ENCODE peak calls at places on chromosomes 16 and 17, in nine cellular contexts. D is H7, L is H1, B is tibial artery, H is pancreas, U is uterus, Y is lower lobe of right lung, K is BJ, A is aorta. J is an unnamed sample. For H3K36me3, the result is how much of the 10 kb centered on the place peaks cover.

GRCh38 chr17:75191584-75191983 is 8.8 kb upstream of the SUMO2 start:
- DNase-seq in D (no peak), L (no peak), B (no peak), H (no peak), U (no peak), Y (no peak), K (no peak), A (no peak), J (no peak)

GRCh38 chr17:27975146-27976011 is 67.1 kb upstream of the NLK start:
- DNase-seq in D (no peak), L (no peak), B (no peak), H (peak), U (no peak), Y (no peak), K (no peak), A (no peak), J (no peak)

GRCh38 chr16:56451753-56452689 is 667 bp downstream of the OGFOD1 start:
- DNase-seq in D (peak), L (no peak), B (peak), H (peak), U (no peak), Y (no peak), K (peak), A (peak), J (no peak)

GRCh38 chr17:40810505-40810904 is 10.7 kb upstream of the KRT28 start:
- DNase-seq in D (no peak), L (no peak), B (no peak), H (no peak), U (no peak), Y (no peak), K (no peak), A (no peak), J (no peak)

GRCh38 chr17:77428901-77429734 is 288.3 kb downstream of the SEC14L1 start:
- DNase-seq in D (no peak), L (no peak), B (no peak), H (no peak), U (no peak), Y (no peak), K (no peak), A (no peak), J (no peak)

GRCh38 chr17:12958786-12959185 is 59.0 kb downstream of the ELAC2 start:
- DNase-seq in D (no peak), L (no peak), B (no peak), H (no peak), U (no peak), Y (no peak), K (no peak), A (no peak), J (no peak)

GRCh38 chr17:45021607-45022287 is 29.7 kb downstream of the DCAKD start:
- DNase-seq in D (peak), L (no peak), B (peak), H (peak), U (peak), Y (peak), K (no peak), A (peak), J (no peak)

GRCh38 chr17:42517516-42517915 is 18.5 kb upstream of the NAGLU start:
- DNase-seq in D (peak), L (peak), B (peak), H (peak), U (peak), Y (peak), K (peak), A (peak), J (no peak)

GRCh38 chr17:38341035-38341721 is 2.6 kb downstream of the GPR179 start:
- DNase-seq in D (peak), L (peak), B (no peak), H (peak), U (no peak), Y (peak), K (no peak), A (no peak), J (no peak)

GRCh38 chr16:55661842-55662479 is 6.2 kb downstream of the SLC6A2 start:
- DNase-seq in D (no peak), L (no peak), B (peak), H (no peak), U (no peak), Y (no peak), K (peak), A (no peak), J (no peak)

GRCh38 chr16:24297375-24297774 is 41.2 kb downstream of the CACNG3 start:
- DNase-seq in D (no peak), L (no peak), B (no peak), H (no peak), U (no peak), Y (no peak), K (no peak), A (no peak), J (no peak)

GRCh38 chr16:53457670-53458069 is 23.4 kb downstream of the RBL2 start:
- DNase-seq in D (no peak), L (no peak), B (no peak), H (no peak), U (no peak), Y (no peak), K (no peak), A (no peak), J (no peak)

GRCh38 chr17:16944334-16945140 is 27.4 kb downstream of the TNFRSF13B start:
- DNase-seq in D (no peak), L (no peak), B (no peak), H (no peak), U (no peak), Y (no peak), K (no peak), A (no peak), J (no peak)

GRCh38 chr16:1980026-1980769 is 1.1 kb downstream of the NOXO1 start:
- DNase-seq in D (peak), L (no peak), B (no peak), H (no peak), U (no peak), Y (no peak), K (no peak), A (no peak), J (no peak)

GRCh38 chr16:1979271-1980025 is 1.8 kb downstream of the NOXO1 start:
- DNase-seq in D (peak), L (no peak), B (no peak), H (peak), U (no peak), Y (peak), K (no peak), A (no peak), J (no peak)

GRCh38 chr16:1976951-1977874 is 4.1 kb downstream of the NOXO1 start:
- DNase-seq in D (no peak), L (no peak), B (no peak), H (no peak), U (no peak), Y (peak), K (no peak), A (no peak), J (no peak)

GRCh38 chr16:1977875-1978268 is 3.4 kb downstream of the NOXO1 start:
- DNase-seq in D (no peak), L (no peak), B (no peak), H (no peak), U (no peak), Y (peak), K (no peak), A (no peak), J (no peak)

DNA sequence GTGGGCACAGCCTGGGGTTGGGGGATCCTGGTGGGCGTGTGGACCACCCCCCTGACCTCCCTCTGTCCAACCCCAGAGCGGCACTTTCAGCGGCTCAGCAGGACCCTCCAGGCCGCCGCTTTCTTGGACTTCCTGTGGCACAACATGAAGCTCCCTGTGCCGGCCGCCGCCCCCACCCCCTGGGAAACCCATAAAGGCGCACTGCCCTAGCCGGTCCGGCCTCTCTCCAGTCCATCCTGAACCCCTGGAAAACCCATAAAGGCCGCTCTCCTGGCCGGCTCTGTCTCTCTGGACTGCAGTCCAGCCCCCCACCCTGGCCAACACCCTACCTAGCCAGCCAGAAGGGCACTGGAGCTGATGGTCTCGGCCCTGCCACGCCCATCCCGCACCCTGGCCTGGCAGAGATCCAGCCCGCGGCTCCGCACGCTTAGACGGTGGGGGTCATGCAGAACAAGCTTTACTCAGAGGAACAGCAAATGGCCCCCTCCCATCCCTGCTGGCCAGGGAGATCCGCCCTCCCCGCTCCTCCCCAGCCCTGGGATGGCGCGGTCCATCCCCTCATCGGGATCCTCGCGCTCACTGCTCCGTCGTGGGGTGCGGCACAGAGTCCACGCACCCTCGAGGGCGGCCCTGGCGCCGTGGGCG is 2.7 kb downstream of the NOXO1 start:
- DNase-seq in D (peak), L (no peak), B (no peak), H (no peak), U (no peak), Y (no peak), K (no peak), A (no peak), J (no peak)
- H3K36me3 ChIP-seq in D (under half), L (under half), B (half or more), H (under half), U (under half), Y (under half), K (under half), A (under half), J (half or more)

DNA sequence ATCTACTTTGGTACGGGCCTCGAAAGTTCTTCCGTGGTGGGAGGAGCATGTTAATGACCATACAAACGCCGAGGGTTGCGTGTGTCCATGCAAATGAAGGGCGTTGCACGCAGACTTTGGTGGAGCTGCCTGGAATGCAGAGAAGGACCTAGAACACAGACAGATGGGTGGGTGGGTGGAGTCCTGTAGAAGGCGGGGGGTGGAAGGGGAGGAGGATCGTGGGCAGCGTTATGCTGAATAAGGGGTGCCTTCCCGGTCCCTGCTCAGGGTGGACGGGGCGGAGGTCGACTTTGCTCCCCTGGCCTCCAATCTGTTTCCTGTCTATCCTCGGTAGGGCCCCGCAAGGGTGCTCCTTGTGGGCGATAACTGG is 795 bp upstream of the PAQR4 start:
- DNase-seq in D (peak), L (no peak), B (no peak), H (no peak), U (no peak), Y (peak), K (no peak), A (peak), J (no peak)
- H3K4me3 ChIP-seq in D (peak), L (peak), B (peak), H (peak), U (no peak), Y (peak), K (no peak), A (no peak), J (peak)

GRCh38 chr17:81579821-81580321 is 27.7 kb upstream of the FAAP100 start:
- DNase-seq in D (peak), L (no peak), B (no peak), H (no peak), U (no peak), Y (no peak), K (no peak), A (peak), J (no peak)

GRCh38 chr17:81578561-81579225 is 26.5 kb upstream of the FAAP100 start:
- DNase-seq in D (no peak), L (no peak), B (no peak), H (no peak), U (no peak), Y (no peak), K (no peak), A (no peak), J (no peak)

GRCh38 chr17:81580481-81580880 is 28.3 kb upstream of the FAAP100 start:
- DNase-seq in D (no peak), L (no peak), B (no peak), H (no peak), U (no peak), Y (no peak), K (no peak), A (no peak), J (no peak)

GRCh38 chr17:81578038-81578441 is 25.9 kb upstream of the FAAP100 start:
- DNase-seq in D (no peak), L (no peak), B (no peak), H (no peak), U (no peak), Y (no peak), K (no peak), A (no peak), J (no peak)

DNA sequence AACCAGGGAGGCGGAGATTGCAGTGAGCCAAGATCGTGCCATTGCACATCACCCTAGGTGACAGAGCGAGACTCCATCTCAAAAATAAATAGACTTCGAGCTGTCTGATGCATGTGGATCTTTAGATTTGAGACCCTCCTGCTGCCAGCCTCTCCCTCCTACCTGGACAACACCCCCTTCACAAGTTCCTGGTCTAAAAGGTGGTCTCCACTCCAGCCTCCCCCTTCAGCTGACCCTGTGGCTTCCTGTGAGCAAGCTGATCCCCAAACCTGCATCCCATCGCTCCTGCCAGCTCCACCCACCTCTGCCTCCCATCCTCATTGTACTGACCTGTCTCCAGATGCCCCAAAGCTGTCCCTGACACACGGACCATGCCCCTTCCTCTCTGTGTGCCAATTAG is 27.1 kb upstream of the FAAP100 start:
- DNase-seq in D (no peak), L (no peak), B (no peak), H (no peak), U (no peak), Y (no peak), K (no peak), A (peak), J (no peak)
- H3K36me3 ChIP-seq in D (under half), L (under half), B (under half), H (under half), U (under half), Y (half or more), K (under half), A (under half), J (under half)

GRCh38 chr16:31200821-31201510 is 1.6 kb downstream of the PYCARD start:
- DNase-seq in D (no peak), L (no peak), B (no peak), H (no peak), U (no peak), Y (no peak), K (no peak), A (peak), J (no peak)
- H3K4me3 ChIP-seq in D (no peak), L (peak), B (no peak), H (peak), U (no peak), Y (peak), K (no peak), A (no peak), J (peak)

DNA sequence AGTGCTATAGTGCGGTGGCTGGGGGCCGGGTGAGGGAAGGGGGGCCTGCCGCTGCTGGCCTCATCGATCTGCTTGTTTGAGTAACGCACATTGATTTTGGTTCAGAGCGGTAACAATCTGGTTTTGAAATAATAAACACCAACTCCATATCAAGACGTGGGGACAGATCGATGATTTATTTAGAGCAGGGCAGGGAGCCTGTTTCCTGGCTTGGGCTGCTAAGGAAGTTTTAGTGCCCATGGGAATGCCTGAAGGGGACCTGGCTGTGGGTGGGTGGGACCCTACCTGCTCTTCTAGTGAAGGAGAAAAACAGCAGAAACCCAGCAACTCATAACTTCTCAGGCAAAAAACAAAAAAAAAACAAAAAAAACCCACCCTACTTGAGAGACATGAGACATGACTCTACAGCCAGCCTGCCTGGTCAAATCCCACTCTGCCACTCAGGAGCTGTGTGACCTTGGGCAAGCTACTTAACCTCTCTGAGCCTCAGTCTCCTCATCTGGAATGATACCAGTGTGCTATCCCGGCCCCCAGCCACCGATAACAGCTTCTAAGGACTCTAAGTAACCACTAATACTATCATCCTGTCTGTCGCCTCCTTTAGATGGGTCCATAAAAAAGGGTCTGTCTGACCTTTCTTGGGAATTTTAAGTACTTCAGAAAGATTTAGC is 66.0 kb downstream of the PIPOX start:
- DNase-seq in D (no peak), L (no peak), B (no peak), H (no peak), U (no peak), Y (no peak), K (no peak), A (no peak), J (no peak)
- H3K36me3 ChIP-seq in D (under half), L (under half), B (half or more), H (under half), U (under half), Y (half or more), K (under half), A (under half), J (under half)